ENCODE peak calls at places on chromosomes 12 and 14, in six cellular contexts. One of them, this sample, is unnamed.

GRCh38 chr14:41785696-41786095 is 179.0 kb downstream of the LRFN5 start:
- DNase-seq in neuronal stem cell: peak
- DNase-seq in mesendoderm: peak
- DNase-seq in IMR-90: no peak
- DNase-seq in trophoblast cell: no peak
- DNase-seq in H1: no peak
- DNase-seq in this sample: no peak

GRCh38 chr14:34018125-34018524 is 67.3 kb upstream of the EGLN3 start:
- DNase-seq in H1: no peak
- DNase-seq in neuronal stem cell: no peak
- DNase-seq in IMR-90: no peak
- DNase-seq in mesendoderm: no peak
- DNase-seq in trophoblast cell: no peak
- DNase-seq in this sample: no peak

GRCh38 chr12:128531153-128531552 is 264.2 kb downstream of the TMEM132C start:
- DNase-seq in trophoblast cell: no peak
- DNase-seq in mesendoderm: peak
- DNase-seq in neuronal stem cell: peak
- DNase-seq in H1: no peak
- DNase-seq in IMR-90: no peak
- DNase-seq in this sample: no peak

GRCh38 chr12:21819678-21820077 is 45.2 kb upstream of the KCNJ8 start:
- DNase-seq in H1: no peak
- DNase-seq in mesendoderm: peak
- DNase-seq in IMR-90: no peak
- DNase-seq in neuronal stem cell: no peak
- DNase-seq in trophoblast cell: no peak
- DNase-seq in this sample: no peak

GRCh38 chr12:39431002-39431796 is 11.7 kb downstream of the KIF21A start:
- DNase-seq in H1: no peak
- DNase-seq in IMR-90: no peak
- DNase-seq in neuronal stem cell: no peak
- DNase-seq in trophoblast cell: no peak
- DNase-seq in mesendoderm: no peak
- DNase-seq in this sample: no peak

GRCh38 chr14:35340616-35341453 is 48.7 kb downstream of the PSMA6 start:
- DNase-seq in neuronal stem cell: no peak
- DNase-seq in IMR-90: no peak
- DNase-seq in trophoblast cell: no peak
- DNase-seq in H1: no peak
- DNase-seq in mesendoderm: no peak
- DNase-seq in this sample: no peak

GRCh38 chr12:52244615-52244994 is 11.6 kb downstream of the KRT7 start:
- DNase-seq in neuronal stem cell: no peak
- DNase-seq in mesendoderm: no peak
- DNase-seq in H1: no peak
- DNase-seq in IMR-90: no peak
- DNase-seq in trophoblast cell: no peak
- DNase-seq in this sample: peak

GRCh38 chr14:34170891-34171290 is 220.0 kb upstream of the EGLN3 start:
- DNase-seq in mesendoderm: no peak
- DNase-seq in H1: no peak
- DNase-seq in trophoblast cell: no peak
- DNase-seq in neuronal stem cell: no peak
- DNase-seq in IMR-90: no peak
- DNase-seq in this sample: no peak

GRCh38 chr14:47422191-47422590 is 253.2 kb downstream of the MDGA2 start:
- DNase-seq in neuronal stem cell: peak
- DNase-seq in H1: no peak
- DNase-seq in trophoblast cell: no peak
- DNase-seq in mesendoderm: peak
- DNase-seq in IMR-90: no peak
- DNase-seq in this sample: no peak

GRCh38 chr12:33427071-33427470 is 12.5 kb downstream of the SYT10 start:
- DNase-seq in IMR-90: no peak
- DNase-seq in mesendoderm: peak
- DNase-seq in neuronal stem cell: no peak
- DNase-seq in H1: no peak
- DNase-seq in trophoblast cell: peak
- DNase-seq in this sample: no peak

GRCh38 chr14:83867871-83868270 is 1662.1 kb upstream of the FLRT2 start:
- DNase-seq in mesendoderm: no peak
- DNase-seq in H1: no peak
- DNase-seq in trophoblast cell: no peak
- DNase-seq in IMR-90: peak
- DNase-seq in neuronal stem cell: no peak
- DNase-seq in this sample: no peak

GRCh38 chr14:92348154-92348553 is 25.2 kb downstream of the SLC24A4 start:
- DNase-seq in neuronal stem cell: no peak
- DNase-seq in mesendoderm: peak
- DNase-seq in H1: no peak
- DNase-seq in trophoblast cell: no peak
- DNase-seq in IMR-90: no peak
- DNase-seq in this sample: no peak

GRCh38 chr12:116759783-116760581 is 21.9 kb downstream of the RNFT2 start:
- DNase-seq in mesendoderm: peak
- DNase-seq in IMR-90: no peak
- DNase-seq in H1: no peak
- DNase-seq in neuronal stem cell: no peak
- DNase-seq in trophoblast cell: no peak
- DNase-seq in this sample: no peak

GRCh38 chr12:23906329-23906728 is 43.1 kb downstream of the SOX5 start:
- DNase-seq in neuronal stem cell: peak
- DNase-seq in mesendoderm: peak
- DNase-seq in trophoblast cell: no peak
- DNase-seq in H1: no peak
- DNase-seq in IMR-90: peak
- DNase-seq in this sample: peak

GRCh38 chr12:101498252-101498651 is 23.1 kb downstream of the SPIC start:
- DNase-seq in mesendoderm: no peak
- DNase-seq in H1: no peak
- DNase-seq in neuronal stem cell: no peak
- DNase-seq in IMR-90: no peak
- DNase-seq in trophoblast cell: no peak
- DNase-seq in this sample: no peak

GRCh38 chr14:22822619-22823551 is 6.8 kb upstream of the MRPL52 start:
- DNase-seq in mesendoderm: peak
- DNase-seq in neuronal stem cell: peak
- DNase-seq in H1: peak
- DNase-seq in trophoblast cell: peak
- DNase-seq in IMR-90: peak
- DNase-seq in this sample: peak

GRCh38 chr12:106682594-106683234 is 91.8 kb upstream of the RIC8B start:
- DNase-seq in H1: no peak
- DNase-seq in mesendoderm: no peak
- DNase-seq in IMR-90: peak
- DNase-seq in trophoblast cell: peak
- DNase-seq in neuronal stem cell: no peak
- DNase-seq in this sample: peak

GRCh38 chr14:79426103-79426755 is 785.1 kb downstream of the DIO2 start:
- DNase-seq in trophoblast cell: no peak
- DNase-seq in neuronal stem cell: no peak
- DNase-seq in mesendoderm: no peak
- DNase-seq in IMR-90: no peak
- DNase-seq in H1: no peak
- DNase-seq in this sample: no peak

GRCh38 chr14:71166434-71166833 is 259.2 kb downstream of the PCNX1 start:
- DNase-seq in H1: no peak
- DNase-seq in trophoblast cell: no peak
- DNase-seq in neuronal stem cell: no peak
- DNase-seq in mesendoderm: no peak
- DNase-seq in IMR-90: peak
- DNase-seq in this sample: no peak

GRCh38 chr14:91250912-91251311 is 6.4 kb upstream of the GPR68 start:
- DNase-seq in IMR-90: no peak
- DNase-seq in H1: no peak
- DNase-seq in mesendoderm: no peak
- DNase-seq in trophoblast cell: no peak
- DNase-seq in neuronal stem cell: no peak
- DNase-seq in this sample: no peak

GRCh38 chr14:91252901-91253794 is 8.6 kb upstream of the GPR68 start:
- DNase-seq in mesendoderm: peak
- DNase-seq in H1: no peak
- DNase-seq in IMR-90: no peak
- DNase-seq in neuronal stem cell: no peak
- DNase-seq in trophoblast cell: no peak
- DNase-seq in this sample: peak

GRCh38 chr14:91253795-91254323 is 9.4 kb upstream of the GPR68 start:
- DNase-seq in trophoblast cell: no peak
- DNase-seq in IMR-90: no peak
- DNase-seq in H1: no peak
- DNase-seq in neuronal stem cell: no peak
- DNase-seq in mesendoderm: no peak
- DNase-seq in this sample: no peak

GRCh38 chr14:91246051-91246852 is 1.7 kb upstream of the GPR68 start:
- DNase-seq in mesendoderm: no peak
- DNase-seq in IMR-90: no peak
- DNase-seq in H1: no peak
- DNase-seq in trophoblast cell: no peak
- DNase-seq in neuronal stem cell: no peak
- DNase-seq in this sample: no peak

GRCh38 chr14:91249841-91250616 is 5.5 kb upstream of the GPR68 start:
- DNase-seq in IMR-90: no peak
- DNase-seq in trophoblast cell: no peak
- DNase-seq in H1: no peak
- DNase-seq in mesendoderm: peak
- DNase-seq in neuronal stem cell: no peak
- DNase-seq in this sample: peak
- H3K23ac ChIP-seq in IMR-90: no peak
- H3K23ac ChIP-seq in trophoblast cell: no peak
- H3K23ac ChIP-seq in H1: no peak
- H3K23ac ChIP-seq in mesendoderm: no peak
- H3K23ac ChIP-seq in neuronal stem cell: no peak
- H3K23ac ChIP-seq in this sample: no peak

DNA sequence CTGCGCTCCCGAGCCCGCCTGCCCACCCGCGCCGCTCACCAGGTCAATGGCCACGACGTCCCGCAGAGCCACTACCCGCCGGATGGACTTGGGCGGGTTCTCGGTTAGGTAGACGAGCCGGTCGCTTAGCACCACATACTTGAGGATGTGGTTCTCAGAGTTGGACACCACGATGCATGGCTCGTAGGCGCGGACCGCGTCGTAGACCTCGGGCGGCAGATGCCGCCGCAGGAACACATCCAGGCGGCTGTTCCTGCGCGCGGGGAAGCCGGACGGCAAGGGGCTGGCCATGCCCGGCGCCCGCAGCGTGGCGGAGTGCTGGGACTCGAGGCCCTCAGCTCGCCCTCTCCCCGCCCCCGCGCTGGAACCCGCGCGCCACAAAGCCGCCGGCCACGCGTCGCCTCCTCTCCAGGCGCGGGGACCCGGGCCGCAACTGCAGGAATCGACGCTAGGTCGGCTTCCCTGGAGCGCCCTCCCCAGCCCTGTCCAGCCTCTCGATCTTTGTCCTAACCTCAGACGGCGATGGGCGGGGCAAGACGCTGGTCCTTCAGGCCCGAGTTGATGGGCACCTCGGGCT is at the start of gene C12orf56:
- DNase-seq in trophoblast cell: no peak
- DNase-seq in H1: no peak
- DNase-seq in neuronal stem cell: no peak
- DNase-seq in IMR-90: no peak
- DNase-seq in mesendoderm: peak
- DNase-seq in this sample: no peak
- H3K4me3 ChIP-seq in trophoblast cell: no peak
- H3K4me3 ChIP-seq in H1: peak
- H3K4me3 ChIP-seq in neuronal stem cell: no peak
- H3K4me3 ChIP-seq in IMR-90: peak
- H3K4me3 ChIP-seq in mesendoderm: no peak
- H3K4me3 ChIP-seq in this sample: peak

GRCh38 chr14:74747237-74747636 is 15.9 kb upstream of the YLPM1 start:
- DNase-seq in trophoblast cell: no peak
- DNase-seq in IMR-90: no peak
- DNase-seq in neuronal stem cell: no peak
- DNase-seq in mesendoderm: no peak
- DNase-seq in H1: no peak
- DNase-seq in this sample: no peak
- H3K23ac ChIP-seq in trophoblast cell: no peak
- H3K23ac ChIP-seq in IMR-90: no peak
- H3K23ac ChIP-seq in neuronal stem cell: no peak
- H3K23ac ChIP-seq in mesendoderm: no peak
- H3K23ac ChIP-seq in H1: no peak
- H3K23ac ChIP-seq in this sample: no peak

DNA sequence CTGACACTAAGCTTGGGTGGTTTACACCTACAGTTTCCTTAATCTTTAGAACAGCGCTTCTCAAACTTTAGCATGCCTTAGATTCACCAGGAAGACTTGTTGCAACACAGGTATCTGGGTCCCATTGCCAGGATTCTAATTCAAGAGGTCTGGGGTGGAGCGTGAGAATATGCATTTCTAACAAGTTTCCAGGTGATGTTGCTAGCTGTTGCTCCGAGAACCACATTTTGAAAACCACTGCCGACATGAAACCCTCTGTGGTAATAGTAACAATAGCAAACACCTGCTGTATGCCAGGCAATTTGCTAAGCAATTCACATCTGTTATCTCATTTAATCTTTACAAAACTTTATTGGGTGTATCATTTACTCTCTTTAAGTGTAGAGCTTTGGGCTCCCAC is 58.6 kb downstream of the TRHDE start:
- DNase-seq in H1: no peak
- DNase-seq in mesendoderm: no peak
- DNase-seq in trophoblast cell: no peak
- DNase-seq in IMR-90: no peak
- DNase-seq in neuronal stem cell: no peak
- DNase-seq in this sample: no peak
- H3K4me3 ChIP-seq in H1: no peak
- H3K4me3 ChIP-seq in mesendoderm: no peak
- H3K4me3 ChIP-seq in trophoblast cell: no peak
- H3K4me3 ChIP-seq in IMR-90: no peak
- H3K4me3 ChIP-seq in neuronal stem cell: no peak
- H3K4me3 ChIP-seq in this sample: no peak